ENCODE peak calls at places on chromosomes 11 and 22, in ten cellular contexts. J is mucosa of gallbladder, L is NAMALWA, P is brain microvascular endothelial cell, G is fibroblast of lung, W is GM04504, V is right atrium auricular region, T is transverse colon, S is anterior cingulate cortex, A is GM12892. H is an unnamed sample.

GRCh38 chr11:35856756-35857155 is 87.1 kb upstream of the LDLRAD3 start:
- DNase-seq in W (no peak), S (no peak), J (no peak), A (no peak), T (no peak), G (no peak), P (no peak), V (no peak), L (no peak), H (no peak)

GRCh38 chr11:128235446-128235845 is 351.9 kb downstream of the ETS1 start:
- DNase-seq in S (no peak), L (no peak), T (no peak), A (no peak), W (no peak), V (no peak), P (no peak), G (peak; percentile 39), J (no peak), H (no peak)

GRCh38 chr22:42972592-42973535 is 42.1 kb downstream of the PACSIN2 start:
- DNase-seq in A (no peak), G (no peak), J (no peak), V (no peak), T (peak; percentile 39), P (no peak), S (no peak), L (no peak), W (no peak), H (no peak)

GRCh38 chr11:78295991-78296930 is 107.5 kb downstream of the USP35 start:
- DNase-seq in L (no peak), J (no peak), G (no peak), V (no peak), S (no peak), A (no peak), T (no peak), W (no peak), P (peak; percentile 7), H (no peak)

GRCh38 chr11:86056262-86056911 is 12.5 kb downstream of the PICALM start:
- DNase-seq in V (no peak), A (no peak), J (no peak), S (no peak), P (no peak), W (no peak), L (no peak), G (no peak), T (no peak), H (no peak)

GRCh38 chr11:45285931-45286632 is at the start of gene SYT13:
- DNase-seq in G (peak; percentile 13), A (no peak), L (no peak), T (peak; percentile 86), V (peak; percentile 23), P (no peak), W (no peak), S (peak; percentile 69), J (peak; percentile 72), H (no peak)

GRCh38 chr22:45014658-45015057 is 4.9 kb upstream of the PHF21B start:
- DNase-seq in G (no peak), W (no peak), V (no peak), J (no peak), S (no peak), T (no peak), P (no peak), L (no peak), A (no peak), H (no peak)

GRCh38 chr11:120511804-120512726 is 517 bp downstream of the GRIK4 start:
- DNase-seq in V (no peak), G (no peak), T (no peak), P (no peak), W (no peak), J (no peak), A (no peak), L (no peak), S (peak; percentile 29), H (no peak)

GRCh38 chr11:46901156-46901555 is 17.2 kb downstream of the LRP4 start:
- DNase-seq in J (no peak), A (no peak), S (no peak), V (no peak), L (no peak), T (no peak), G (no peak), P (no peak), W (no peak), H (no peak)

GRCh38 chr22:38017272-38017920 is 33.0 kb upstream of the SOX10 start:
- DNase-seq in T (peak; percentile 75), L (no peak), A (no peak), J (peak; percentile 87), G (peak; percentile 54), W (no peak), P (peak; percentile 30), V (peak; percentile 88), S (peak; percentile 83), H (no peak)

GRCh38 chr22:35618427-35619223 is 1.5 kb upstream of the MB start:
- DNase-seq in W (no peak), L (no peak), V (no peak), A (no peak), G (no peak), T (no peak), S (no peak), P (no peak), J (no peak), H (no peak)

GRCh38 chr11:72723508-72723907 is 28.7 kb downstream of the ARAP1 start:
- DNase-seq in G (no peak), P (no peak), W (no peak), V (no peak), A (no peak), T (no peak), L (no peak), J (peak; percentile 53), S (no peak), H (no peak)

GRCh38 chr22:24728790-24729637 is 45.5 kb downstream of the PIWIL3 start:
- DNase-seq in W (no peak), G (peak; percentile 52), J (peak; percentile 24), T (no peak), P (peak; percentile 70), L (no peak), A (no peak), S (peak; percentile 56), V (peak; percentile 72), H (no peak)

GRCh38 chr11:67119577-67120391 is 721 bp downstream of the KDM2A start:
- DNase-seq in V (no peak), T (peak; percentile 32), L (peak; percentile 67), G (no peak), P (no peak), J (no peak), S (peak; percentile 21), W (no peak), A (no peak), H (no peak)

H was measured in LoVo.